ENCODE peak calls at places on chromosomes 11 and 22, in ten cellular contexts. P, O, R, L, I, Q, H, K, C and V are unnamed samples.

GRCh38 chr11:2519879-2520735 is 75.3 kb downstream of the KCNQ1 start:
- DNase-seq in P (no peak), O (no peak), R (no peak), L (no peak), I (no peak), Q (peak), H (no peak), K (peak), C (no peak), V (no peak)

GRCh38 chr11:12845739-12846358 is 163.3 kb upstream of the RASSF10 start:
- DNase-seq in P (no peak), O (peak), R (peak), L (no peak), I (peak), Q (no peak), H (no peak), K (no peak), C (no peak), V (peak)

GRCh38 chr22:45212992-45213751 is 27.5 kb downstream of the KIAA0930 start:
- DNase-seq in P (peak), O (peak), R (peak), L (peak), I (peak), Q (peak), H (peak), K (peak), C (peak), V (peak)

GRCh38 chr11:34148504-34149165 is 43.2 kb downstream of the NAT10 start:
- DNase-seq in P (no peak), O (no peak), R (no peak), L (no peak), I (no peak), Q (no peak), H (no peak), K (peak), C (peak), V (no peak)

GRCh38 chr11:17642980-17643379 is 76.4 kb upstream of the MYOD1 start:
- DNase-seq in P (no peak), O (no peak), R (no peak), L (no peak), I (no peak), Q (peak), H (no peak), K (no peak), C (no peak), V (no peak)

GRCh38 chr11:110182886-110183285 is 89.7 kb downstream of the ZC3H12C start:
- DNase-seq in P (peak), O (no peak), R (peak), L (peak), I (peak), Q (no peak), H (peak), K (no peak), C (peak), V (peak)

GRCh38 chr11:35593143-35593542 is 25.1 kb upstream of the FJX1 start:
- DNase-seq in P (peak), O (no peak), R (peak), L (peak), I (peak), Q (no peak), H (peak), K (no peak), C (no peak), V (peak)

GRCh38 chr22:32880906-32881596 is 79.5 kb downstream of the TIMP3 start:
- DNase-seq in P (peak), O (peak), R (peak), L (peak), I (peak), Q (peak), H (peak), K (peak), C (peak), V (no peak)

GRCh38 chr11:69981119-69981770 is 96.9 kb upstream of the ANO1 start:
- DNase-seq in P (no peak), O (no peak), R (no peak), L (no peak), I (no peak), Q (no peak), H (no peak), K (no peak), C (no peak), V (no peak)

GRCh38 chr11:69378303-69379141 is 84.6 kb downstream of the MYEOV start:
- DNase-seq in P (no peak), O (no peak), R (no peak), L (no peak), I (no peak), Q (peak), H (no peak), K (no peak), C (no peak), V (no peak)

GRCh38 chr11:82398300-82398815 is 335.3 kb downstream of the FAM181B start:
- DNase-seq in P (no peak), O (peak), R (no peak), L (no peak), I (peak), Q (no peak), H (no peak), K (no peak), C (no peak), V (no peak)

GRCh38 chr11:66951135-66951534 is 7.0 kb downstream of the PC start:
- DNase-seq in P (no peak), O (no peak), R (no peak), L (no peak), I (no peak), Q (no peak), H (no peak), K (no peak), C (no peak), V (no peak)

GRCh38 chr11:82732734-82733443 is 775 bp downstream of the FAM181B start:
- DNase-seq in P (peak), O (peak), R (no peak), L (no peak), I (no peak), Q (peak), H (no peak), K (no peak), C (no peak), V (no peak)

GRCh38 chr11:68117896-68118470 is 3.2 kb downstream of the CHKA start:
- DNase-seq in P (no peak), O (no peak), R (no peak), L (no peak), I (no peak), Q (no peak), H (no peak), K (no peak), C (no peak), V (no peak)

GRCh38 chr22:38243007-38243775 is 29.6 kb downstream of the TMEM184B start:
- DNase-seq in P (peak), O (peak), R (peak), L (peak), I (no peak), Q (no peak), H (peak), K (no peak), C (no peak), V (peak)

GRCh38 chr11:97888641-97889040 is 1132.1 kb upstream of the CNTN5 start:
- DNase-seq in P (no peak), O (no peak), R (no peak), L (no peak), I (no peak), Q (no peak), H (no peak), K (no peak), C (no peak), V (no peak)

GRCh38 chr22:40525250-40525884 is 111.2 kb downstream of the MRTFA start:
- DNase-seq in P (peak), O (peak), R (no peak), L (peak), I (peak), Q (peak), H (peak), K (peak), C (peak), V (peak)

GRCh38 chr22:21703684-21704316 is 31.8 kb downstream of the YPEL1 start:
- DNase-seq in P (no peak), O (no peak), R (no peak), L (no peak), I (no peak), Q (no peak), H (no peak), K (no peak), C (no peak), V (no peak)

GRCh38 chr11:2142762-2143202 is 3.6 kb upstream of the IGF2 start:
- DNase-seq in P (peak), O (no peak), R (no peak), L (peak), I (peak), Q (no peak), H (peak), K (no peak), C (no peak), V (peak)

GRCh38 chr11:61696602-61697001 is 16.4 kb downstream of the DAGLA start:
- DNase-seq in P (peak), O (no peak), R (no peak), L (peak), I (no peak), Q (no peak), H (no peak), K (no peak), C (peak), V (no peak)

GRCh38 chr11:61697093-61697492 is 16.9 kb downstream of the DAGLA start:
- DNase-seq in P (peak), O (peak), R (no peak), L (no peak), I (no peak), Q (peak), H (no peak), K (peak), C (no peak), V (no peak)

GRCh38 chr11:61694971-61695706 is 14.9 kb downstream of the DAGLA start:
- DNase-seq in P (no peak), O (peak), R (no peak), L (no peak), I (no peak), Q (peak), H (no peak), K (peak), C (no peak), V (no peak)

GRCh38 chr11:61693897-61694840 is 14.0 kb downstream of the DAGLA start:
- DNase-seq in P (no peak), O (peak), R (no peak), L (no peak), I (no peak), Q (no peak), H (no peak), K (no peak), C (no peak), V (no peak)

DNA sequence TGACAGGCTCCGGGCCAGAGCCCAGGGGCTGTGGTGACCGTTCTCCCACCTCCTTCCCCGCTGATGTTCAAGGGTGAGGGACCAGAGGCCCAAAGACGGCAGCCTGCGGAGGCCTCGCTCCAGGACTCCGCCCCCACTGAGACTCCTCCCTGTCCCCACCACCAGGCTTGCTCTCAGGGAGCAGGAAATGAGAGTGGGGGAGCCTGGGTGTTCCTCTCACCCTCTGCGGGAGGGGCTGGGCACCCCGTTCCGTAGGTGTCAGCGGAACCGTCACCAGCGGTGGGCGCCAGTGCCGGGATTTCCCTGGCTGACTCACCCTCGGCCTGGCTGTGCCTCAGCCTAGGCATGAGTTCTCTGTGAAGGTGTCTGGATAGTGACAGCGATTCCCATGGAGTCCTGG is 15.7 kb downstream of the DAGLA start:
- DNase-seq in P (peak), O (peak), R (peak), L (peak), I (peak), Q (peak), H (peak), K (peak), C (peak), V (peak)
- H3K4me3 ChIP-seq in P (no peak), O (no peak), R (no peak), L (no peak), I (peak), Q (peak), H (no peak), K (peak), C (no peak), V (peak)

GRCh38 chr11:93287434-93287833 is 43.1 kb upstream of the DEUP1 start:
- DNase-seq in P (peak), O (no peak), R (no peak), L (no peak), I (no peak), Q (no peak), H (no peak), K (no peak), C (no peak), V (no peak)
- TF ChIP-seq CTCF in P (no peak), O (no peak), R (no peak), L (no peak), I (no peak), Q (no peak), H (no peak), K (no peak), C (no peak), V (no peak)

GRCh38 chr11:130181295-130182272 is 22.0 kb downstream of the ST14 start:
- DNase-seq in P (peak), O (peak), R (peak), L (peak), I (peak), Q (no peak), H (peak), K (no peak), C (peak), V (peak)
- H3K4me3 ChIP-seq in P (no peak), O (no peak), R (no peak), L (no peak), I (no peak), Q (no peak), H (no peak), K (no peak), C (no peak), V (no peak)

GRCh38 chr11:119730347-119730613 is 1.3 kb upstream of the NECTIN1 start:
- DNase-seq in P (no peak), O (no peak), R (no peak), L (no peak), I (no peak), Q (no peak), H (no peak), K (no peak), C (no peak), V (no peak)

GRCh38 chr11:119728226-119728626 is 774 bp downstream of the NECTIN1 start:
- DNase-seq in P (no peak), O (no peak), R (no peak), L (no peak), I (no peak), Q (peak), H (peak), K (no peak), C (peak), V (no peak)

GRCh38 chr11:119728651-119729580 is at the start of gene NECTIN1:
- DNase-seq in P (peak), O (peak), R (peak), L (peak), I (peak), Q (peak), H (peak), K (peak), C (peak), V (peak)

GRCh38 chr11:119730789-119731386 is 1.9 kb upstream of the NECTIN1 start:
- DNase-seq in P (no peak), O (peak), R (no peak), L (no peak), I (no peak), Q (no peak), H (no peak), K (no peak), C (no peak), V (no peak)

GRCh38 chr11:119729581-119730346 is 764 bp upstream of the NECTIN1 start:
- DNase-seq in P (peak), O (peak), R (no peak), L (peak), I (peak), Q (peak), H (peak), K (peak), C (no peak), V (peak)
- TF ChIP-seq CTCF in P (no peak), O (no peak), R (no peak), L (no peak), I (no peak), Q (peak), H (no peak), K (peak), C (no peak), V (no peak)

GRCh38 chr11:65584723-65585171 is 8.9 kb downstream of the EHBP1L1 start:
- DNase-seq in P (no peak), O (peak), R (no peak), L (no peak), I (no peak), Q (no peak), H (no peak), K (no peak), C (no peak), V (no peak)
- H3K4me3 ChIP-seq in P (no peak), O (no peak), R (no peak), L (no peak), I (no peak), Q (no peak), H (no peak), K (no peak), C (no peak), V (no peak)

DNA sequence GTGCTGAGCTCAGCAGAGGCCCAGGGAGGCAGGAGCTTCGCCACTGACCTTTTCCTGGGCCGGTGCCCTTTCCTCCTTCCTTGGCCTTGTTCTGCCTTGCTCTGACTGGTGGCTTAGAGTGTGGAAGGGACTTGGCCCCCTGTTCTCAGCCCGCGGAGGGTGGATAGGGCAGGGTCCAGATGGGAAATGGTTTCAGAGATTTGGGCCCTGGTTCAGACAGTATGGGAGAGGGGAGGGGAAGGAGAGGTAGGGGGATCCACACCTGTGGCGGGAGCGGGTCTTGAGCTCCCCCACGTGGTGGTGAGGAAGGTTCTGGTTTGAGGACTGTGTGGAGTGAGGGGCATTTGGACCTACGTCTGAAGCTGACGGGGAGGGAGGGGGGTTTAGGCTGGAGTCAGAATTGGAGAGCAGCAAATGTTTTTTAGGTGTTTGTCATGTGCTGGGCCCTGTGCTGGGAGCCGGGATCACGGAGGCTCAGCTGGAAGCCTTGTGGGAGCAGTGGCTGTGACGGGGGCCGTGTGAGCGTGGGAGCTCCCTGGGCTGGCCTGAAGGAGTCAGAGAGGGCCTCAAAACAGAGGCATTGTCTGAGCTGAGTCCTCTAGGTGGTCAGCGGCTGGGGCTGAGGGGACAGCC is 27.2 kb downstream of the SHANK3 start:
- DNase-seq in P (no peak), O (no peak), R (no peak), L (no peak), I (no peak), Q (peak), H (no peak), K (peak), C (no peak), V (no peak)
- TF ChIP-seq CTCF in P (peak), O (no peak), R (peak), L (peak), I (no peak), Q (no peak), H (peak), K (no peak), C (peak), V (peak)

GRCh38 chr11:122246885-122247284 is 130.9 kb upstream of the BLID start:
- DNase-seq in P (no peak), O (no peak), R (no peak), L (no peak), I (peak), Q (no peak), H (no peak), K (no peak), C (no peak), V (peak)
- H3K4me3 ChIP-seq in P (no peak), O (no peak), R (no peak), L (no peak), I (no peak), Q (no peak), H (no peak), K (no peak), C (no peak), V (no peak)

GRCh38 chr22:41561335-41561734 is 525 bp downstream of the CSDC2 start:
- DNase-seq in P (no peak), O (peak), R (peak), L (no peak), I (no peak), Q (no peak), H (no peak), K (no peak), C (no peak), V (no peak)

GRCh38 chr22:41561788-41562187 is 978 bp downstream of the CSDC2 start:
- DNase-seq in P (no peak), O (peak), R (no peak), L (no peak), I (no peak), Q (no peak), H (no peak), K (no peak), C (no peak), V (no peak)

GRCh38 chr22:41562461-41562860 is 1.7 kb downstream of the CSDC2 start:
- DNase-seq in P (no peak), O (no peak), R (no peak), L (no peak), I (no peak), Q (no peak), H (no peak), K (no peak), C (no peak), V (no peak)

GRCh38 chr22:41557401-41558240 is 3.2 kb upstream of the CSDC2 start:
- DNase-seq in P (peak), O (peak), R (peak), L (peak), I (peak), Q (peak), H (peak), K (peak), C (no peak), V (peak)

GRCh38 chr22:41560095-41560487 is 719 bp upstream of the CSDC2 start:
- DNase-seq in P (no peak), O (no peak), R (no peak), L (no peak), I (no peak), Q (no peak), H (no peak), K (no peak), C (no peak), V (no peak)
- TF ChIP-seq CTCF in P (no peak), O (no peak), R (no peak), L (no peak), I (no peak), Q (no peak), H (no peak), K (no peak), C (no peak), V (no peak)

GRCh38 chr11:114350022-114350421 is 50.3 kb downstream of the C11orf71 start:
- DNase-seq in P (peak), O (no peak), R (no peak), L (no peak), I (no peak), Q (no peak), H (no peak), K (no peak), C (no peak), V (no peak)

GRCh38 chr11:114346709-114347141 is 50.5 kb downstream of the NNMT start:
- DNase-seq in P (no peak), O (no peak), R (no peak), L (no peak), I (peak), Q (no peak), H (no peak), K (no peak), C (peak), V (no peak)

GRCh38 chr11:114344494-114344893 is 48.3 kb downstream of the NNMT start:
- DNase-seq in P (no peak), O (no peak), R (no peak), L (no peak), I (no peak), Q (no peak), H (no peak), K (no peak), C (no peak), V (no peak)

GRCh38 chr11:114345575-114346222 is 49.5 kb downstream of the NNMT start:
- DNase-seq in P (no peak), O (no peak), R (no peak), L (no peak), I (no peak), Q (no peak), H (no peak), K (no peak), C (no peak), V (no peak)

GRCh38 chr11:114348200-114349191 is 51.8 kb downstream of the C11orf71 start:
- DNase-seq in P (peak), O (peak), R (peak), L (peak), I (peak), Q (no peak), H (peak), K (no peak), C (peak), V (peak)
- H3K4me3 ChIP-seq in P (no peak), O (no peak), R (no peak), L (no peak), I (no peak), Q (no peak), H (no peak), K (no peak), C (no peak), V (no peak)